ENCODE peak calls at places on chromosome 5, in five cellular contexts. One of them, this sample, is unnamed. For H3K36me3, the result is how much of the 10 kb centered on the place peaks cover.

GRCh38 chr5:86866036-86866435 is 248.3 kb downstream of the COX7C start:
- DNase-seq in endothelial cell of umbilical vein: no peak
- DNase-seq in Panc1: no peak
- DNase-seq in breast epithelium: no peak
- DNase-seq in HepG2: no peak
- DNase-seq in this sample: no peak

GRCh38 chr5:425714-426113 is 17.3 kb upstream of the EXOC3 start:
- DNase-seq in Panc1: no peak
- DNase-seq in endothelial cell of umbilical vein: peak
- DNase-seq in breast epithelium: no peak
- DNase-seq in HepG2: no peak
- DNase-seq in this sample: no peak

GRCh38 chr5:104569621-104570020 is 1007.0 kb upstream of the NUDT12 start:
- DNase-seq in HepG2: no peak
- DNase-seq in breast epithelium: no peak
- DNase-seq in endothelial cell of umbilical vein: no peak
- DNase-seq in Panc1: no peak
- DNase-seq in this sample: no peak

GRCh38 chr5:123771715-123772114 is 259.7 kb downstream of the CSNK1G3 start:
- DNase-seq in HepG2: no peak
- DNase-seq in endothelial cell of umbilical vein: no peak
- DNase-seq in Panc1: no peak
- DNase-seq in breast epithelium: no peak
- DNase-seq in this sample: no peak

GRCh38 chr5:157785781-157786180 is 42.3 kb downstream of the LSM11 start:
- DNase-seq in breast epithelium: no peak
- DNase-seq in endothelial cell of umbilical vein: no peak
- DNase-seq in HepG2: no peak
- DNase-seq in Panc1: no peak
- DNase-seq in this sample: no peak

GRCh38 chr5:150410524-150411244 is 2.0 kb downstream of the CD74 start:
- DNase-seq in endothelial cell of umbilical vein: peak
- DNase-seq in HepG2: peak
- DNase-seq in Panc1: peak
- DNase-seq in breast epithelium: peak
- DNase-seq in this sample: peak

GRCh38 chr5:68460147-68460760 is 244.7 kb downstream of the PIK3R1 start:
- DNase-seq in HepG2: peak
- DNase-seq in breast epithelium: no peak
- DNase-seq in endothelial cell of umbilical vein: peak
- DNase-seq in Panc1: peak
- DNase-seq in this sample: peak

GRCh38 chr5:16521561-16522090 is 56.0 kb upstream of the ZNF622 start:
- DNase-seq in endothelial cell of umbilical vein: no peak
- DNase-seq in breast epithelium: no peak
- DNase-seq in HepG2: peak
- DNase-seq in Panc1: no peak
- DNase-seq in this sample: no peak

GRCh38 chr5:1208743-1209551 is 7.6 kb downstream of the SLC6A19 start:
- DNase-seq in endothelial cell of umbilical vein: peak
- DNase-seq in breast epithelium: no peak
- DNase-seq in HepG2: no peak
- DNase-seq in Panc1: no peak
- DNase-seq in this sample: no peak

GRCh38 chr5:5044240-5044840 is 95.8 kb upstream of the ADAMTS16 start:
- DNase-seq in Panc1: no peak
- DNase-seq in breast epithelium: no peak
- DNase-seq in HepG2: no peak
- DNase-seq in endothelial cell of umbilical vein: no peak
- DNase-seq in this sample: no peak

GRCh38 chr5:111551569-111552275 is 39.4 kb upstream of the STARD4 start:
- DNase-seq in breast epithelium: no peak
- DNase-seq in Panc1: no peak
- DNase-seq in endothelial cell of umbilical vein: peak
- DNase-seq in HepG2: no peak
- DNase-seq in this sample: no peak

GRCh38 chr5:126377444-126377843 is 45.8 kb upstream of the GRAMD2B start:
- DNase-seq in Panc1: no peak
- DNase-seq in breast epithelium: no peak
- DNase-seq in endothelial cell of umbilical vein: no peak
- DNase-seq in HepG2: no peak
- DNase-seq in this sample: no peak

GRCh38 chr5:14112998-14113652 is 30.0 kb upstream of the TRIO start:
- DNase-seq in HepG2: peak
- DNase-seq in endothelial cell of umbilical vein: peak
- DNase-seq in Panc1: no peak
- DNase-seq in breast epithelium: no peak
- DNase-seq in this sample: no peak

GRCh38 chr5:608286-609087 is 3.7 kb upstream of the CEP72 start:
- DNase-seq in HepG2: no peak
- DNase-seq in breast epithelium: no peak
- DNase-seq in endothelial cell of umbilical vein: no peak
- DNase-seq in Panc1: no peak
- DNase-seq in this sample: no peak

GRCh38 chr5:139251281-139251687 is 42.3 kb upstream of the MATR3 start:
- DNase-seq in breast epithelium: no peak
- DNase-seq in Panc1: no peak
- DNase-seq in endothelial cell of umbilical vein: peak
- DNase-seq in HepG2: no peak
- DNase-seq in this sample: no peak

GRCh38 chr5:151899400-151899799 is 25.3 kb downstream of the GLRA1 start:
- DNase-seq in breast epithelium: no peak
- DNase-seq in Panc1: no peak
- DNase-seq in HepG2: no peak
- DNase-seq in endothelial cell of umbilical vein: no peak
- DNase-seq in this sample: no peak

GRCh38 chr5:97452646-97453045 is 269.6 kb upstream of the RIOK2 start:
- DNase-seq in Panc1: no peak
- DNase-seq in HepG2: no peak
- DNase-seq in breast epithelium: no peak
- DNase-seq in endothelial cell of umbilical vein: no peak
- DNase-seq in this sample: no peak

GRCh38 chr5:147921134-147921533 is 14.8 kb upstream of the C5orf46 start:
- DNase-seq in endothelial cell of umbilical vein: no peak
- DNase-seq in Panc1: no peak
- DNase-seq in breast epithelium: no peak
- DNase-seq in HepG2: no peak
- DNase-seq in this sample: no peak

GRCh38 chr5:102223542-102224444 is 72.3 kb downstream of the SLCO4C1 start:
- DNase-seq in endothelial cell of umbilical vein: peak
- DNase-seq in breast epithelium: no peak
- DNase-seq in Panc1: peak
- DNase-seq in HepG2: peak
- DNase-seq in this sample: no peak

GRCh38 chr5:159764283-159764927 is 151.9 kb upstream of the ADRA1B start:
- DNase-seq in endothelial cell of umbilical vein: no peak
- DNase-seq in breast epithelium: no peak
- DNase-seq in HepG2: no peak
- DNase-seq in Panc1: no peak
- DNase-seq in this sample: no peak

GRCh38 chr5:90558344-90559192 is at the start of gene ADGRV1:
- DNase-seq in HepG2: peak
- DNase-seq in breast epithelium: peak
- DNase-seq in endothelial cell of umbilical vein: peak
- DNase-seq in Panc1: no peak
- DNase-seq in this sample: no peak

GRCh38 chr5:113190347-113190746 is 213.7 kb downstream of the DCP2 start:
- DNase-seq in endothelial cell of umbilical vein: no peak
- DNase-seq in Panc1: no peak
- DNase-seq in HepG2: no peak
- DNase-seq in breast epithelium: no peak
- DNase-seq in this sample: no peak

GRCh38 chr5:77847814-77848290 is 71.7 kb upstream of the TBCA start:
- DNase-seq in endothelial cell of umbilical vein: no peak
- DNase-seq in Panc1: no peak
- DNase-seq in HepG2: no peak
- DNase-seq in breast epithelium: no peak
- DNase-seq in this sample: no peak

GRCh38 chr5:168877132-168877895 is 298.1 kb upstream of the PANK3 start:
- DNase-seq in HepG2: peak
- DNase-seq in breast epithelium: no peak
- DNase-seq in endothelial cell of umbilical vein: peak
- DNase-seq in Panc1: no peak
- DNase-seq in this sample: no peak

GRCh38 chr5:38072295-38072694 is 186.1 kb upstream of the EGFLAM start:
- DNase-seq in HepG2: no peak
- DNase-seq in Panc1: no peak
- DNase-seq in breast epithelium: no peak
- DNase-seq in endothelial cell of umbilical vein: no peak
- DNase-seq in this sample: no peak

GRCh38 chr5:39073759-39074008 is 515 bp downstream of the RICTOR start:
- DNase-seq in breast epithelium: no peak
- DNase-seq in Panc1: no peak
- DNase-seq in HepG2: no peak
- DNase-seq in endothelial cell of umbilical vein: no peak
- DNase-seq in this sample: no peak

DNA sequence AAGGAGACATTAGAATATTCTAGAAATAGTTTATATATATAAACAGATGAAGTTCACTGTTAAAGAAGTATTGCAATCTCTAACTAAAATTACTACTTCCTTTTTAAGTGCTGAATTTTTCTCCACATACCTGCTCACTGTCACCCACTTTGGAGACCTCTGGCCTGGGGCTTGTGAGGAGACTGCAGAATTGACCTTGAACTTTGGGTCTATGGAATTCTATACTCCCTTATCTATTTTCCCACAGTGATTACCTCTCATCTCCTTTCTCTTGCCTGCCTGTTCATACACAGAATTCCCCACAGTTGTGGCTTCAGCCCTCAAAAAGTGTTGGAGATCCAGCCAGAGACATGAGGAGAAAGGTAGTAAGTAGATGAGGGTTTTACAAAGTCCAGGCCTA is 45.4 kb downstream of the LARP1 start:
- DNase-seq in Panc1: no peak
- DNase-seq in endothelial cell of umbilical vein: no peak
- DNase-seq in HepG2: peak
- DNase-seq in breast epithelium: no peak
- DNase-seq in this sample: no peak
- H3K36me3 ChIP-seq in Panc1: half or more
- H3K36me3 ChIP-seq in endothelial cell of umbilical vein: half or more
- H3K36me3 ChIP-seq in HepG2: under half
- H3K36me3 ChIP-seq in breast epithelium: under half
- H3K36me3 ChIP-seq in this sample: half or more

GRCh38 chr5:57816108-57816507 is 333.5 kb upstream of the ACTBL2 start:
- DNase-seq in breast epithelium: peak
- DNase-seq in HepG2: no peak
- DNase-seq in endothelial cell of umbilical vein: peak
- DNase-seq in Panc1: peak
- DNase-seq in this sample: no peak
- TF ChIP-seq POLR2AphosphoS5 in breast epithelium: no peak
- TF ChIP-seq POLR2AphosphoS5 in HepG2: no peak
- TF ChIP-seq POLR2AphosphoS5 in endothelial cell of umbilical vein: no peak
- TF ChIP-seq POLR2AphosphoS5 in Panc1: no peak
- TF ChIP-seq POLR2AphosphoS5 in this sample: no peak

DNA sequence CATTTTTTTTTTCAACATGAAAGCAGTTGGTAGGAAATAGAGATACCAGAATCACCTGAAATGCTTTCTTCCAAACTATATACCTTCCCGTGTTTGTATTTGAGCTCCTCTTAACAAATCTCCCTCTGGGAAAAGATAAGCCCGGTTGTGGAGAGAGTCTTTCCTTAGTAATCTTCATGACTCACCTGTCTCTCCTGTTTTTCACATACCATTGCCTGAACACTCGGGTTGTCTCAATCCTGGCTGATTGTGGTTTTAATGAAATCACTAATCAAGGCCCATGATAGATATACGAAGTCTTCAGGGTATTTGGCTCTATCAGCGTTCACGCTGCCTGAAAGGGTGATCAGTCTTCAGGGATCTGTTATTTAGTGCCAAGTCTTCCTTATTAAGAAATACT is 136.7 kb downstream of the MAN2A1 start:
- DNase-seq in breast epithelium: no peak
- DNase-seq in HepG2: no peak
- DNase-seq in Panc1: no peak
- DNase-seq in endothelial cell of umbilical vein: no peak
- DNase-seq in this sample: no peak
- H3K4me3 ChIP-seq in breast epithelium: no peak
- H3K4me3 ChIP-seq in HepG2: no peak
- H3K4me3 ChIP-seq in Panc1: no peak
- H3K4me3 ChIP-seq in endothelial cell of umbilical vein: no peak
- H3K4me3 ChIP-seq in this sample: no peak

GRCh38 chr5:178209334-178210072 is 5.2 kb downstream of the HNRNPAB start:
- DNase-seq in HepG2: no peak
- DNase-seq in breast epithelium: no peak
- DNase-seq in Panc1: no peak
- DNase-seq in endothelial cell of umbilical vein: no peak
- DNase-seq in this sample: no peak

GRCh38 chr5:178207917-178208280 is 3.6 kb downstream of the HNRNPAB start:
- DNase-seq in breast epithelium: no peak
- DNase-seq in HepG2: no peak
- DNase-seq in endothelial cell of umbilical vein: no peak
- DNase-seq in Panc1: no peak
- DNase-seq in this sample: no peak

GRCh38 chr5:178210073-178210526 is 5.8 kb downstream of the HNRNPAB start:
- DNase-seq in breast epithelium: no peak
- DNase-seq in Panc1: no peak
- DNase-seq in HepG2: no peak
- DNase-seq in endothelial cell of umbilical vein: no peak
- DNase-seq in this sample: no peak

GRCh38 chr5:178207183-178207916 is 3.0 kb downstream of the HNRNPAB start:
- DNase-seq in Panc1: no peak
- DNase-seq in endothelial cell of umbilical vein: peak
- DNase-seq in breast epithelium: peak
- DNase-seq in HepG2: peak
- DNase-seq in this sample: no peak

GRCh38 chr5:178208540-178209227 is 4.4 kb downstream of the HNRNPAB start:
- DNase-seq in HepG2: no peak
- DNase-seq in Panc1: no peak
- DNase-seq in breast epithelium: no peak
- DNase-seq in endothelial cell of umbilical vein: no peak
- DNase-seq in this sample: no peak
- H3K36me3 ChIP-seq in HepG2: under half
- H3K36me3 ChIP-seq in Panc1: under half
- H3K36me3 ChIP-seq in breast epithelium: under half
- H3K36me3 ChIP-seq in endothelial cell of umbilical vein: half or more
- H3K36me3 ChIP-seq in this sample: half or more

GRCh38 chr5:142472306-142472951 is 147.6 kb upstream of the SPRY4 start:
- DNase-seq in HepG2: peak
- DNase-seq in breast epithelium: no peak
- DNase-seq in endothelial cell of umbilical vein: peak
- DNase-seq in Panc1: peak
- DNase-seq in this sample: peak
- TF ChIP-seq POLR2AphosphoS5 in HepG2: no peak
- TF ChIP-seq POLR2AphosphoS5 in breast epithelium: no peak
- TF ChIP-seq POLR2AphosphoS5 in endothelial cell of umbilical vein: peak
- TF ChIP-seq POLR2AphosphoS5 in Panc1: no peak
- TF ChIP-seq POLR2AphosphoS5 in this sample: no peak

DNA sequence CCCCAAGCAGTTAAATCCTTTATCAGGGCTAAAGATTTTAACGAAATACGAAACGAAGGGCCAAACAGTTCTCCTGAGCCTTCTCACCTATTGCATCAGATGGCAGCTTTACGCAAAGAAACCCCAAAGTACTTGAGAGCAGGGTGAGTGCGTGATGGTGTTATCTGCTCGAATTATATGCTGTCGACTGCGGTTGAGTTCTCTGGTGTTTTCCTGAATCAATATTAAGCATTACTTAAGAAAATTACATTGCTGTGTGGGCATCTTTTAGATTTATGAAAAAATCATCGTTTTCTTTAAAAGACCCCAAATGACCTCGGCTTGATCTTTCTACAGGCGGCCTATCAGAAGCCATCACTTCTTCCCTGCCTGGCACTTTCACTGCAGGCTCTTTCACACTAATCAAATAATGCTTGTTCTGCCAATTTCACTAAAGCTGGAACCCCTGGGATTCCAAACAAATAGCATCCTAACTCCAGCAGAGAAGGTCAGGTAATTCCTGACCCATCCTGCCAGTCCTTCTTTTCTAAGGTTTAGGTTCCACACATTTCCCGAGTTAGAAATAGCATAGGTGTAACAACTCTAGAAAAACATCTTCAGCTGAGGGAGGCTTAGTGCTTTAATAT is 1.7 kb downstream of the UBE2QL1 start:
- DNase-seq in Panc1: no peak
- DNase-seq in HepG2: no peak
- DNase-seq in endothelial cell of umbilical vein: no peak
- DNase-seq in breast epithelium: no peak
- DNase-seq in this sample: no peak
- H3K4me3 ChIP-seq in Panc1: no peak
- H3K4me3 ChIP-seq in HepG2: no peak
- H3K4me3 ChIP-seq in endothelial cell of umbilical vein: no peak
- H3K4me3 ChIP-seq in breast epithelium: no peak
- H3K4me3 ChIP-seq in this sample: no peak

This sample was measured in SK-N-MC.